ENCODE peak calls at places on chromosomes 7 and 10, in six cellular contexts. G, H, E, Y, U and M are unnamed samples.

GRCh38 chr10:94000638-94001420 is 7.1 kb downstream of the PLCE1 start:
- DNase-seq in E (no peak), H (no peak), Y (no peak), U (no peak), G (peak; percentile 64), M (no peak)

GRCh38 chr7:31382722-31383121 is 42.2 kb upstream of the NEUROD6 start:
- DNase-seq in E (no peak), U (no peak), G (no peak), Y (no peak), H (no peak), M (no peak)

GRCh38 chr10:55263327-55263726 is 462.3 kb upstream of the PCDH15 start:
- DNase-seq in Y (no peak), G (no peak), U (no peak), H (no peak), E (no peak), M (no peak)

GRCh38 chr7:4657640-4658417 is 24.3 kb upstream of the FOXK1 start:
- DNase-seq in H (no peak), G (no peak), U (no peak), E (no peak), Y (no peak), M (no peak)

GRCh38 chr10:123203393-123204126 is 49.4 kb downstream of the BUB3 start:
- DNase-seq in G (no peak), U (no peak), Y (no peak), E (no peak), H (no peak), M (no peak)

GRCh38 chr7:27782849-27783248 is 42.9 kb downstream of the TAX1BP1 start:
- DNase-seq in E (no peak), H (no peak), U (no peak), Y (no peak), G (no peak), M (no peak)

GRCh38 chr10:124152139-124152780 is 58.9 kb upstream of the CHST15 start:
- DNase-seq in Y (no peak), H (no peak), G (peak; percentile 61), E (peak; percentile 36), U (no peak), M (no peak)

GRCh38 chr7:107208046-107208458 is 39.2 kb downstream of the HBP1 start:
- DNase-seq in Y (no peak), G (no peak), E (no peak), U (no peak), H (no peak), M (no peak)

GRCh38 chr7:49530481-49530880 is 243.0 kb upstream of the VWC2 start:
- DNase-seq in E (no peak), H (no peak), Y (no peak), U (no peak), G (no peak), M (no peak)

GRCh38 chr10:82358486-82359097 is 483.6 kb downstream of the NRG3 start:
- DNase-seq in E (no peak), G (no peak), Y (no peak), U (no peak), H (no peak), M (no peak)

GRCh38 chr7:121741896-121742295 is 131.1 kb upstream of the PTPRZ1 start:
- DNase-seq in G (no peak), E (no peak), H (no peak), U (no peak), Y (no peak), M (no peak)

GRCh38 chr7:135353832-135354231 is 120.2 kb downstream of the STRA8 start:
- DNase-seq in H (no peak), U (no peak), E (no peak), G (no peak), Y (no peak), M (no peak)

GRCh38 chr10:70176441-70176840 is 6.1 kb upstream of the SAR1A start:
- DNase-seq in Y (no peak), E (no peak), U (no peak), G (no peak), H (no peak), M (no peak)

GRCh38 chr7:124779194-124779593 is 13.6 kb upstream of the GPR37 start:
- DNase-seq in G (no peak), H (no peak), E (no peak), U (no peak), Y (no peak), M (no peak)

GRCh38 chr7:142412551-142413193 is 154.8 kb upstream of the PRSS58 start:
- DNase-seq in H (no peak), E (no peak), Y (peak; percentile 25), U (peak; percentile 61), G (peak; percentile 38), M (peak; percentile 14)
- TF ChIP-seq CTCF in H (peak; percentile 90), E (no peak), Y (peak; percentile 67), U (peak; percentile 69), G (peak; percentile 45), M (peak; percentile 17)

GRCh38 chr7:102319671-102320070 is 33.0 kb downstream of the SH2B2 start:
- DNase-seq in H (no peak), Y (no peak), U (peak; percentile 21), G (no peak), E (no peak), M (no peak)

GRCh38 chr7:102320181-102320580 is 33.5 kb downstream of the SH2B2 start:
- DNase-seq in G (no peak), H (no peak), U (peak; percentile 13), Y (no peak), E (no peak), M (peak; percentile 36)

GRCh38 chr7:102318482-102318971 is 31.9 kb downstream of the SH2B2 start:
- DNase-seq in E (no peak), G (no peak), Y (no peak), U (no peak), H (no peak), M (no peak)

GRCh38 chr7:102313997-102314780 is 27.5 kb downstream of the SH2B2 start:
- DNase-seq in G (no peak), U (no peak), H (no peak), Y (no peak), E (no peak), M (no peak)

GRCh38 chr7:102317231-102318059 is 30.8 kb downstream of the SH2B2 start:
- DNase-seq in H (no peak), E (no peak), U (no peak), Y (no peak), G (no peak), M (peak; percentile 36)
- TF ChIP-seq CTCF in H (peak; percentile 4), E (no peak), U (no peak), Y (no peak), G (no peak), M (no peak)

GRCh38 chr10:13271552-13272163 is 28.2 kb downstream of the PHYH start:
- DNase-seq in U (peak; percentile 73), E (no peak), G (peak; percentile 65), Y (peak; percentile 50), H (peak; percentile 39), M (peak; percentile 64)
- TF ChIP-seq CTCF in U (peak; percentile 63), E (no peak), G (no peak), Y (peak; percentile 51), H (peak; percentile 91), M (peak; percentile 46)

GRCh38 chr10:130932326-130933007 is 379.1 kb downstream of the TCERG1L start:
- DNase-seq in E (no peak), Y (no peak), U (no peak), G (no peak), H (no peak), M (no peak)

GRCh38 chr10:130933008-130933390 is 378.5 kb downstream of the TCERG1L start:
- DNase-seq in E (no peak), H (no peak), Y (no peak), G (no peak), U (no peak), M (no peak)

GRCh38 chr10:130935897-130936550 is 375.5 kb downstream of the TCERG1L start:
- DNase-seq in H (no peak), Y (no peak), U (no peak), E (no peak), G (no peak), M (no peak)

GRCh38 chr10:130935051-130935450 is 376.5 kb downstream of the TCERG1L start:
- DNase-seq in Y (no peak), H (no peak), U (no peak), G (no peak), E (no peak), M (no peak)

GRCh38 chr10:130934333-130935035 is 377.0 kb downstream of the TCERG1L start:
- DNase-seq in H (no peak), G (no peak), E (no peak), U (no peak), Y (no peak), M (no peak)
- TF ChIP-seq CTCF in H (no peak), G (no peak), E (no peak), U (no peak), Y (no peak), M (no peak)

GRCh38 chr10:36647540-36647939 is 477.9 kb upstream of the ANKRD30A start:
- DNase-seq in Y (no peak), U (no peak), H (no peak), G (no peak), E (no peak), M (no peak)
- TF ChIP-seq CTCF in Y (no peak), U (no peak), H (no peak), G (no peak), E (no peak), M (no peak)

DNA sequence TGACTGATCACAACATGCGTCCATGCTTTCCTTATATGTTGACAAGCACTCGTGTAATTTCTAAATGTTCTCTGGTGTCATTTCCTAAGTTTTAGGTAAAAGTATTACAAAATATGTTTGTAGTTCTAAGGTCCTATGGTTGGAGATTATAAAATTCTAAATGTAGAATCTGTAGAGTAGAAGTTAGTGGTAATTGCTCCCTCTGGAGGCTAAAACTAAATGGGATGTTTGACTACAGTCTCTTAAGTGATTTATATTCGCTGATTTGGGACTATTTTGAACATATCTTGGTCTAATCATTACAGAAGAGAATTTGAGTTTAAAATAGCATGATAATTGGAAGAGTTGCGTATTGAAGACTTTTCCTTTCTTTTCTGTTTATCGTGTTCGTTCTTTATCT is 74.1 kb downstream of the ZMYND11 start:
- DNase-seq in H (no peak), Y (no peak), U (no peak), E (no peak), G (no peak), M (no peak)
- TF ChIP-seq CTCF in H (no peak), Y (no peak), U (no peak), E (no peak), G (no peak), M (no peak)

GRCh38 chr7:44348300-44348699 is 22.9 kb upstream of the CAMK2B start:
- DNase-seq in E (no peak), U (peak; percentile 45), H (no peak), G (no peak), Y (no peak), M (no peak)
- TF ChIP-seq CTCF in E (peak; percentile 43), U (no peak), H (peak; percentile 61), G (no peak), Y (no peak), M (no peak)

DNA sequence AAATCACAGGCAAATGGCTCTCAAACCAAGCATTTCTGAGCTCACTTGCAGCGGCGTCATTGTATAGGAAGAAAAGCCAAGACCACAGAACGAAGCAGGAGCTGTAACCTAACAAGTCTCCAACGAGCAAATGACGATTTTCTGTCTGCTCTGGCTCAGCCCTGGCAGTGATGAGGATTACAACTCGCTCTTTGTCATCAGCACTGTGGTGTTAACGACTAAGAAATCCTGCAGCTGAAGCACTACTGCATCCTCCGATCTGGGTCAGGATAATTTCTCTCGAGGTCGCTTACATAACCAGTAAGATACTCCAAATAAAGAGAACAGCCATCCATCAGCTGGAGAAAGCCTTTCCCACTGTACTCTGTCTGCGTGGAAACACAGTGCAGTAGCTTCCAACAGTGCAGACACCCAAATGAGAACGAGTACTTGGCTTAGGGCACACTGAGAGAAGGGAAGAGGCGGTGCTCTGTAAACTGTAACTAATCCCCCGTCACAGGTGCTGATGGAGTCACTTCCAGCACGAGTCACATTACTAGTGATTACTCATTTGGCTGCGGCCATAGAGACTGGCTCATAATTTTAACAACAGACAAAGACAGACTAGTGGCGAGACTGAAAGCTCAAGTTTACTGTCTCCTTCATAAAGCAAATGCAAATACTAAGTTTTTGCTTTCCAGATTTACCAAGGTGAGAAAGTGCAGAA is 135.8 kb downstream of the NRBF2 start:
- DNase-seq in U (peak; percentile 73), E (peak; percentile 76), G (peak; percentile 90), H (peak; percentile 72), Y (peak; percentile 47), M (peak; percentile 55)
- TF ChIP-seq CTCF in U (no peak), E (peak; percentile 53), G (peak; percentile 25), H (no peak), Y (peak; percentile 54), M (peak; percentile 43)